ENCODE peak calls at places on chromosome 1, in eight cellular contexts. One of them, this sample, is unnamed.

GRCh38 chr1:114352797-114353196 is 158.2 kb downstream of the TRIM33 start:
- DNase-seq in right lobe of liver: no peak
- DNase-seq in tibial nerve: no peak
- DNase-seq in A549: no peak
- DNase-seq in breast epithelium: no peak
- DNase-seq in ovary: no peak
- DNase-seq in stomach: no peak
- DNase-seq in body of pancreas: peak; percentile 11
- DNase-seq in this sample: no peak

GRCh38 chr1:212515329-212515760 is 82.6 kb downstream of the NENF start:
- DNase-seq in ovary: no peak
- DNase-seq in right lobe of liver: no peak
- DNase-seq in tibial nerve: no peak
- DNase-seq in stomach: no peak
- DNase-seq in body of pancreas: no peak
- DNase-seq in breast epithelium: no peak
- DNase-seq in A549: no peak
- DNase-seq in this sample: no peak

GRCh38 chr1:116179398-116179797 is 68.2 kb downstream of the MAB21L3 start:
- DNase-seq in tibial nerve: no peak
- DNase-seq in ovary: no peak
- DNase-seq in breast epithelium: no peak
- DNase-seq in body of pancreas: peak; percentile 40
- DNase-seq in A549: no peak
- DNase-seq in stomach: no peak
- DNase-seq in right lobe of liver: no peak
- DNase-seq in this sample: no peak

GRCh38 chr1:183648042-183648441 is 5.1 kb downstream of the APOBEC4 start:
- DNase-seq in ovary: no peak
- DNase-seq in right lobe of liver: no peak
- DNase-seq in body of pancreas: no peak
- DNase-seq in breast epithelium: no peak
- DNase-seq in A549: no peak
- DNase-seq in tibial nerve: no peak
- DNase-seq in stomach: no peak
- DNase-seq in this sample: no peak

GRCh38 chr1:107135466-107135865 is 5.4 kb upstream of the NTNG1 start:
- DNase-seq in breast epithelium: no peak
- DNase-seq in A549: no peak
- DNase-seq in ovary: no peak
- DNase-seq in tibial nerve: no peak
- DNase-seq in body of pancreas: peak; percentile 24
- DNase-seq in stomach: no peak
- DNase-seq in right lobe of liver: no peak
- DNase-seq in this sample: no peak

GRCh38 chr1:231355171-231355570 is 17.1 kb downstream of the SPRTN start:
- DNase-seq in ovary: no peak
- DNase-seq in stomach: no peak
- DNase-seq in A549: no peak
- DNase-seq in tibial nerve: no peak
- DNase-seq in breast epithelium: no peak
- DNase-seq in body of pancreas: no peak
- DNase-seq in right lobe of liver: no peak
- DNase-seq in this sample: no peak

GRCh38 chr1:72230746-72231145 is 51.6 kb downstream of the NEGR1 start:
- DNase-seq in breast epithelium: no peak
- DNase-seq in tibial nerve: no peak
- DNase-seq in A549: no peak
- DNase-seq in stomach: no peak
- DNase-seq in right lobe of liver: no peak
- DNase-seq in ovary: no peak
- DNase-seq in body of pancreas: no peak
- DNase-seq in this sample: no peak

GRCh38 chr1:71668059-71668458 is 587.2 kb upstream of the ZRANB2 start:
- DNase-seq in body of pancreas: no peak
- DNase-seq in A549: no peak
- DNase-seq in ovary: no peak
- DNase-seq in tibial nerve: no peak
- DNase-seq in breast epithelium: no peak
- DNase-seq in stomach: no peak
- DNase-seq in right lobe of liver: no peak
- DNase-seq in this sample: no peak

GRCh38 chr1:78722947-78723346 is 73.3 kb downstream of the IFI44 start:
- DNase-seq in breast epithelium: no peak
- DNase-seq in right lobe of liver: no peak
- DNase-seq in ovary: no peak
- DNase-seq in body of pancreas: no peak
- DNase-seq in stomach: no peak
- DNase-seq in tibial nerve: no peak
- DNase-seq in A549: no peak
- DNase-seq in this sample: no peak

GRCh38 chr1:54053745-54054437 is 483 bp downstream of the TCEANC2 start:
- DNase-seq in right lobe of liver: no peak
- DNase-seq in body of pancreas: no peak
- DNase-seq in ovary: no peak
- DNase-seq in stomach: no peak
- DNase-seq in tibial nerve: no peak
- DNase-seq in A549: no peak
- DNase-seq in breast epithelium: no peak
- DNase-seq in this sample: no peak

GRCh38 chr1:201563406-201563780 is 24.5 kb downstream of the NAV1 start:
- DNase-seq in right lobe of liver: no peak
- DNase-seq in A549: no peak
- DNase-seq in breast epithelium: no peak
- DNase-seq in ovary: no peak
- DNase-seq in tibial nerve: no peak
- DNase-seq in stomach: no peak
- DNase-seq in body of pancreas: no peak
- DNase-seq in this sample: no peak

GRCh38 chr1:15617173-15617873 is at the start of gene DDI2:
- DNase-seq in stomach: peak; percentile 97
- DNase-seq in body of pancreas: peak; percentile 97
- DNase-seq in breast epithelium: peak; percentile 98
- DNase-seq in A549: peak; percentile 76
- DNase-seq in tibial nerve: peak; percentile 97
- DNase-seq in right lobe of liver: peak; percentile 96
- DNase-seq in ovary: peak; percentile 97
- DNase-seq in this sample: peak; percentile 98
- TF ChIP-seq POLR2A in stomach: no peak
- TF ChIP-seq POLR2A in body of pancreas: peak; percentile 88
- TF ChIP-seq POLR2A in breast epithelium: peak; percentile 16
- TF ChIP-seq POLR2A in A549: peak; percentile 90
- TF ChIP-seq POLR2A in tibial nerve: peak; percentile 95
- TF ChIP-seq POLR2A in right lobe of liver: peak; percentile 97
- TF ChIP-seq POLR2A in ovary: peak; percentile 82
- TF ChIP-seq POLR2A in this sample: peak; percentile 90

GRCh38 chr1:66764994-66765578 is 12.8 kb downstream of the DYNLT5 start:
- DNase-seq in right lobe of liver: peak; percentile 44
- DNase-seq in A549: peak; percentile 14
- DNase-seq in breast epithelium: no peak
- DNase-seq in body of pancreas: peak; percentile 62
- DNase-seq in stomach: peak; percentile 27
- DNase-seq in tibial nerve: peak; percentile 90
- DNase-seq in ovary: peak; percentile 47
- DNase-seq in this sample: no peak
- H3K27ac ChIP-seq in right lobe of liver: no peak overlapping the region
- H3K27ac ChIP-seq in A549: no peak overlapping the region
- H3K27ac ChIP-seq in breast epithelium: no peak overlapping the region
- H3K27ac ChIP-seq in body of pancreas: no peak overlapping the region
- H3K27ac ChIP-seq in stomach: no peak overlapping the region
- H3K27ac ChIP-seq in tibial nerve: no peak overlapping the region
- H3K27ac ChIP-seq in ovary: no peak overlapping the region
- H3K27ac ChIP-seq in this sample: no peak overlapping the region

GRCh38 chr1:209675567-209676154 is 449 bp downstream of the G0S2 start:
- DNase-seq in right lobe of liver: no peak
- DNase-seq in stomach: peak; percentile 38
- DNase-seq in breast epithelium: no peak
- DNase-seq in ovary: peak; percentile 45
- DNase-seq in tibial nerve: peak; percentile 10
- DNase-seq in body of pancreas: peak; percentile 53
- DNase-seq in A549: no peak
- DNase-seq in this sample: peak; percentile 86

GRCh38 chr1:209673631-209674417 is 1.4 kb upstream of the G0S2 start:
- DNase-seq in ovary: no peak
- DNase-seq in A549: no peak
- DNase-seq in body of pancreas: peak; percentile 29
- DNase-seq in tibial nerve: peak; percentile 30
- DNase-seq in breast epithelium: no peak
- DNase-seq in right lobe of liver: peak; percentile 83
- DNase-seq in stomach: no peak
- DNase-seq in this sample: peak; percentile 87

GRCh38 chr1:209670441-209671082 is 4.7 kb upstream of the G0S2 start:
- DNase-seq in stomach: no peak
- DNase-seq in ovary: no peak
- DNase-seq in body of pancreas: peak; percentile 42
- DNase-seq in right lobe of liver: peak; percentile 79
- DNase-seq in A549: no peak
- DNase-seq in tibial nerve: no peak
- DNase-seq in breast epithelium: no peak
- DNase-seq in this sample: peak; percentile 67

GRCh38 chr1:209674957-209675566 is at the start of gene G0S2:
- DNase-seq in breast epithelium: no peak
- DNase-seq in body of pancreas: peak; percentile 88
- DNase-seq in A549: no peak
- DNase-seq in tibial nerve: peak; percentile 12
- DNase-seq in right lobe of liver: peak; percentile 97
- DNase-seq in ovary: peak; percentile 76
- DNase-seq in stomach: peak; percentile 83
- DNase-seq in this sample: peak; percentile 87

DNA sequence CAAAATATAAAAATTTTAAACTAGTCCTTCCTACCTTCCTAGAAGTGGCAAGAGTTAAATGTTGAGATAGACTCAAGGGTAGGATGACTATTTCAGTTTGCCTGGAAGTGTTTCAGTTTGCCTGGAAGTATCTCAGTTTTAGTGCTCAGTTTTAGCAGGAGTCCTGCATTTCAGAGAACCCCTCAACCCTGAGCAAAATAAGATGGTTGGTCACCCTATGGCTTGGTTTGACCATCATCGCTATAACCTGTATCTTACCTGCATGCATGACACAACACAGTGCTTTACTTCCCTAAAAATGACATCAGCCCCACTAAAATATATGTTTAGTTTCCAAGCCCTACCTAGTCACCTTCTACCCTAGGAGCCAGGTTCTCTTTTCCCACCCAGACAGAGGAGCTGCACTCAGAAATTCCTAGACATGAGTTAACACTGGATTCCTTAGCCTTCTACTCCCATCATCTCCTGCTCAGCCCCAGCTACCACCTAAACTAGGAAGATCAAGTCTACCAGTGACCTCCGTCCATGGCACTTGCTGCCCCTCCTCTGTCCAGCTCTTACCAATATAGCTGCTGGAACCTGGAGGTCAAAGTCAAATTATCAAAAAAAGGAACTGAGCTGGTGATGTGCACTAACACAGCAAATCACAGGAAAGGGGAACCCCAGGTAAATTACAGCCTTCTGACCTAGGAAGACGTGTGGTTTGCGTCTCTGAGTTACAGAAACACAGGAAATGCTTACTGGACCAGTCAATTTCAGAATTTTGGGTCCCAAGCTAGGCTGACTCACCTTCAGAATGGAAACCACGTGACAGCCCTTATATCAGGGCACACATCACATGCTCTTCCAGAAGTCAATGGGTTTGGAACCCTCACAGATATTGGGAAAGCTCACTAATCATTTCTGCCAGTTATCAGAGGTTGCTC is 2.2 kb upstream of the G0S2 start:
- DNase-seq in breast epithelium: no peak
- DNase-seq in right lobe of liver: no peak
- DNase-seq in ovary: no peak
- DNase-seq in tibial nerve: no peak
- DNase-seq in A549: no peak
- DNase-seq in body of pancreas: no peak
- DNase-seq in stomach: no peak
- DNase-seq in this sample: peak; percentile 81
- H3K4me1 ChIP-seq in breast epithelium: no peaks in the 10 kb centered on the region
- H3K4me1 ChIP-seq in right lobe of liver: peaks cover 52% of the 10 kb centered on the region
- H3K4me1 ChIP-seq in ovary: peaks cover 13% of the 10 kb centered on the region
- H3K4me1 ChIP-seq in tibial nerve: peaks cover 33% of the 10 kb centered on the region
- H3K4me1 ChIP-seq in A549: peaks cover 17% of the 10 kb centered on the region
- H3K4me1 ChIP-seq in body of pancreas: peaks cover 48% of the 10 kb centered on the region
- H3K4me1 ChIP-seq in stomach: peaks cover 22% of the 10 kb centered on the region
- H3K4me1 ChIP-seq in this sample: peaks cover 36% of the 10 kb centered on the region

GRCh38 chr1:110915804-110916203 is 42.9 kb downstream of the CD53 start:
- DNase-seq in A549: no peak
- DNase-seq in right lobe of liver: no peak
- DNase-seq in ovary: no peak
- DNase-seq in body of pancreas: no peak
- DNase-seq in tibial nerve: no peak
- DNase-seq in stomach: no peak
- DNase-seq in breast epithelium: no peak
- DNase-seq in this sample: no peak

GRCh38 chr1:110918016-110918415 is 45.1 kb downstream of the CD53 start:
- DNase-seq in body of pancreas: no peak
- DNase-seq in ovary: no peak
- DNase-seq in right lobe of liver: no peak
- DNase-seq in stomach: no peak
- DNase-seq in tibial nerve: no peak
- DNase-seq in breast epithelium: no peak
- DNase-seq in A549: no peak
- DNase-seq in this sample: no peak

GRCh38 chr1:110916274-110916668 is 43.3 kb downstream of the CD53 start:
- DNase-seq in ovary: no peak
- DNase-seq in tibial nerve: no peak
- DNase-seq in A549: no peak
- DNase-seq in body of pancreas: no peak
- DNase-seq in right lobe of liver: no peak
- DNase-seq in stomach: no peak
- DNase-seq in breast epithelium: no peak
- DNase-seq in this sample: no peak

GRCh38 chr1:110914676-110915075 is 41.7 kb downstream of the CD53 start:
- DNase-seq in right lobe of liver: no peak
- DNase-seq in tibial nerve: no peak
- DNase-seq in ovary: no peak
- DNase-seq in stomach: no peak
- DNase-seq in body of pancreas: no peak
- DNase-seq in A549: no peak
- DNase-seq in breast epithelium: no peak
- DNase-seq in this sample: no peak

DNA sequence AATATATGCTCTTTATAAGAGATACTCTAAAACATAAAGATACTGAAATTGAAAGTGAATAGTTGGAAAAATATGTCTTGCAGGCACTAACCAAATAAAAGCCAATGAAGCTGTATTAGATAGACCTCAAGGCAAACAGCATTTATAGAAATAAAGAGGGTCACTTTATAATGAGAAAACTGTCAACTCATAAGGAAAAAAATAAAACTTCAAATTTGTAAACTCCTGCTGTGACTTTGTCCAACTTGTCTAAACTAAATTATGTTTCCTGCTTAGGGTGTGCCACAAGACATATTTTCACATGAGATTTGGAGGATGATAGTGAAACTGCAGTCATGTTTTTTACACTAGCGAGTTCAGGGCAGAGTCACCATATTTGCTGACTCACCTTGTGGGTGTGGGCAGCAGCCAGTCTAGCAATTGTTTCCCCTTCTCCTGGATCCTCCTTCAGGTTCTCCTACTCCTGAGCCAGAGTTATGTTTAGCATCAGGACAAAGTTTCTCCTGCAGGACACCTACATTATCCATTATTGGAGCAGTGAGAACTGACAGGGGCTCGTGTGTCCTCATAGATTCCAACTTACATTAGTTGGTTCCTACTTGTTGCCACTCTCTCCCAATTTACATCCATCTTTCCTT is 43.8 kb downstream of the CD53 start:
- DNase-seq in breast epithelium: no peak
- DNase-seq in body of pancreas: no peak
- DNase-seq in ovary: no peak
- DNase-seq in A549: peak; percentile 31
- DNase-seq in stomach: no peak
- DNase-seq in right lobe of liver: no peak
- DNase-seq in tibial nerve: no peak
- DNase-seq in this sample: no peak
- TF ChIP-seq POLR2A in breast epithelium: no peak
- TF ChIP-seq POLR2A in body of pancreas: no peak
- TF ChIP-seq POLR2A in ovary: no peak
- TF ChIP-seq POLR2A in A549: no peak
- TF ChIP-seq POLR2A in stomach: no peak
- TF ChIP-seq POLR2A in right lobe of liver: no peak
- TF ChIP-seq POLR2A in tibial nerve: no peak
- TF ChIP-seq POLR2A in this sample: no peak